ENCODE peak calls at places on chromosomes 16 and 17, in six cellular contexts. I is right atrium auricular region; R is IMR-90; A is OCI-LY7; X is CD8-positive, alpha-beta T cell; V is brain microvascular endothelial cell. Q is an unnamed sample. For H3K36me3, the result is how much of the 10 kb centered on the place peaks cover.

GRCh38 chr16:4947722-4948503 is 10.2 kb upstream of the SEC14L5 start:
- DNase-seq in I (no peak), R (no peak), A (no peak), X (no peak), V (no peak), Q (no peak)

GRCh38 chr17:38428643-38429371 is 543 bp downstream of the ARHGAP23 start:
- DNase-seq in I (no peak), R (peak), A (peak), X (peak), V (no peak), Q (no peak)

GRCh38 chr17:73560661-73561060 is 83.6 kb downstream of the SDK2 start:
- DNase-seq in I (no peak), R (no peak), A (peak), X (no peak), V (no peak), Q (no peak)

GRCh38 chr17:36183001-36183810 is 6.8 kb upstream of the TBC1D3B start:
- DNase-seq in I (no peak), R (peak), A (no peak), X (no peak), V (peak), Q (no peak)

GRCh38 chr16:7013990-7014389 is 318.7 kb upstream of the RBFOX1 start:
- DNase-seq in I (no peak), R (peak), A (peak), X (no peak), V (no peak), Q (no peak)

GRCh38 chr17:39533891-39534290 is 72.6 kb downstream of the CDK12 start:
- DNase-seq in I (no peak), R (peak), A (no peak), X (no peak), V (no peak), Q (no peak)

GRCh38 chr17:17350491-17351355 is 47.5 kb downstream of the NT5M start:
- DNase-seq in I (no peak), R (peak), A (no peak), X (no peak), V (peak), Q (no peak)

GRCh38 chr17:12296120-12296727 is 275.5 kb downstream of the MAP2K4 start:
- DNase-seq in I (no peak), R (peak), A (no peak), X (no peak), V (peak), Q (no peak)

GRCh38 chr17:46764709-46765401 is 53.6 kb downstream of the WNT3 start:
- DNase-seq in I (peak), R (peak), A (no peak), X (no peak), V (peak), Q (no peak)

GRCh38 chr17:1142503-1143095 is 37.2 kb downstream of the ABR start:
- DNase-seq in I (no peak), R (no peak), A (no peak), X (no peak), V (no peak), Q (no peak)

GRCh38 chr17:48878920-48879898 is 13.4 kb upstream of the ATP5MC1 start:
- DNase-seq in I (no peak), R (peak), A (peak), X (peak), V (peak), Q (peak)

GRCh38 chr16:1990336-1991134 is 765 bp downstream of the SYNGR3 start:
- DNase-seq in I (no peak), R (no peak), A (peak), X (peak), V (no peak), Q (no peak)

GRCh38 chr17:66949501-66949900 is 15.0 kb upstream of the CACNG4 start:
- DNase-seq in I (no peak), R (peak), A (no peak), X (no peak), V (no peak), Q (no peak)

GRCh38 chr16:85328665-85329058 is 216.4 kb upstream of the CIBAR2 start:
- DNase-seq in I (no peak), R (no peak), A (no peak), X (no peak), V (no peak), Q (no peak)

GRCh38 chr17:9958586-9959281 is 53.7 kb upstream of the RCVRN start:
- DNase-seq in I (no peak), R (no peak), A (no peak), X (no peak), V (no peak), Q (no peak)

GRCh38 chr17:55845385-55845784 is 94.5 kb downstream of the PCTP start:
- DNase-seq in I (peak), R (peak), A (no peak), X (peak), V (peak), Q (no peak)

GRCh38 chr16:4179020-4179419 is 62.8 kb upstream of the ADCY9 start:
- DNase-seq in I (peak), R (peak), A (no peak), X (no peak), V (no peak), Q (no peak)

GRCh38 chr17:57166803-57167202 is 81.8 kb downstream of the AKAP1 start:
- DNase-seq in I (no peak), R (no peak), A (no peak), X (no peak), V (no peak), Q (no peak)

GRCh38 chr16:67641779-67642708 is 2.9 kb upstream of the CARMIL2 start:
- DNase-seq in I (no peak), R (peak), A (no peak), X (no peak), V (no peak), Q (no peak)

GRCh38 chr17:64504769-64505319 is 1.2 kb downstream of the DDX5 start:
- DNase-seq in I (no peak), R (peak), A (no peak), X (no peak), V (peak), Q (no peak)

GRCh38 chr17:16072031-16072430 is 72.4 kb downstream of the TTC19 start:
- DNase-seq in I (no peak), R (no peak), A (no peak), X (no peak), V (no peak), Q (no peak)

GRCh38 chr17:16073845-16074244 is 74.2 kb downstream of the TTC19 start:
- DNase-seq in I (no peak), R (no peak), A (no peak), X (no peak), V (no peak), Q (no peak)

GRCh38 chr17:16074423-16074822 is 74.8 kb downstream of the TTC19 start:
- DNase-seq in I (no peak), R (no peak), A (no peak), X (no peak), V (no peak), Q (no peak)

GRCh38 chr17:16080366-16080765 is 80.7 kb downstream of the TTC19 start:
- DNase-seq in I (no peak), R (no peak), A (no peak), X (no peak), V (no peak), Q (no peak)

DNA sequence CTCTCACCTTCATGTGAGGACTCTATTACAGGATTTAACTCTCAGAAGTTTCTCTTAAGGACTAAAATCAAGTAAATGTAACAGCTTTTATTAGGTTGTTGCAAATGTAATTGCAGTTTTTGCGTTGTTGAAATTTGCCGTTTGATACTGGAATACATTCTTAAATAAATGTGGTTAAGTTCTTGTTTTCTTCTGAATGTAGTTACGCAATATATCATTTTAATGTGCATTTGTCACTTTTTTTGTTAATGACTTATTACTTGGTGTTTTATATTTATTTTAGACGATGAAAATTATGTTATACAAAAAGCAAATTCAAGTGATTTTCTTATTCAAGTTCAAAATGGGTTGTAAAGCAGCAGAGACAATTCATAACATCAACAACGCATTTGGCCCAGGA is 76.3 kb downstream of the TTC19 start:
- DNase-seq in I (no peak), R (no peak), A (no peak), X (no peak), V (no peak), Q (no peak)
- H3K36me3 ChIP-seq in I (half or more), R (under half), A (half or more), X (under half), V (half or more), Q (under half)

GRCh38 chr17:41332239-41332638 is 16.7 kb upstream of the KRTAP17-1 start:
- DNase-seq in I (no peak), R (no peak), A (no peak), X (no peak), V (no peak), Q (no peak)

GRCh38 chr17:41327411-41328120 is 12.1 kb upstream of the KRTAP17-1 start:
- DNase-seq in I (no peak), R (no peak), A (no peak), X (no peak), V (no peak), Q (no peak)

GRCh38 chr17:41331606-41332005 is 16.1 kb upstream of the KRTAP17-1 start:
- DNase-seq in I (no peak), R (no peak), A (no peak), X (no peak), V (no peak), Q (no peak)

GRCh38 chr17:41328207-41328606 is 12.7 kb upstream of the KRTAP17-1 start:
- DNase-seq in I (no peak), R (no peak), A (no peak), X (no peak), V (no peak), Q (no peak)

GRCh38 chr17:41329279-41329925 is 13.9 kb upstream of the KRTAP17-1 start:
- DNase-seq in I (no peak), R (peak), A (peak), X (no peak), V (peak), Q (no peak)
- H3K27ac ChIP-seq in I (no peak), R (no peak), A (no peak), X (no peak), V (no peak), Q (no peak)

GRCh38 chr17:82570282-82570681 is 50.8 kb downstream of the FOXK2 start:
- DNase-seq in I (no peak), R (no peak), A (no peak), X (no peak), V (no peak), Q (no peak)

GRCh38 chr17:82568997-82569393 is 49.5 kb downstream of the FOXK2 start:
- DNase-seq in I (no peak), R (no peak), A (no peak), X (no peak), V (no peak), Q (no peak)

GRCh38 chr17:82571855-82572254 is 52.3 kb downstream of the FOXK2 start:
- DNase-seq in I (no peak), R (no peak), A (no peak), X (no peak), V (no peak), Q (no peak)

GRCh38 chr17:82567286-82567685 is 47.8 kb downstream of the FOXK2 start:
- DNase-seq in I (no peak), R (no peak), A (no peak), X (no peak), V (no peak), Q (no peak)

GRCh38 chr17:82569621-82570020 is 50.1 kb downstream of the FOXK2 start:
- DNase-seq in I (no peak), R (no peak), A (no peak), X (no peak), V (no peak), Q (no peak)
- H3K36me3 ChIP-seq in I (half or more), R (under half), A (half or more), X (under half), V (under half), Q (half or more)

DNA sequence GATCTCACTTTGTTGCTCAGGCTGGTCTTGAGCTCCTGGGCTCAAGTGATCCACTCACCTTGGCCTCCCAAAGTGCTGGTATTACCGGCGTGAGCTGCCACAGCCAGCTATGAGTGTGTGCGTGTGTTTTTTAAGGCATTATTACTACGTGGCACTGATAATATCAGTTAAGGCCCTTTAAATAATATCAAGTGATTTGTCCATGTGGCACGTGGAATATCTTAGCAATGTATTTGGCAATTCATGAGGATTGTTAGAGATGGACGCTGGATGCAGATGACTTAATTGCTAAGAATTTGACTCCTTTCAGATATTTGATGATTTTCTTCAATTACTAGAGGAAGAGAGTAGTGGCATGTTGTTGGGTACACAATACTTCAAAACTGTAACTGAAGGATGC is 25.5 kb upstream of the PMP22 start:
- DNase-seq in I (no peak), R (no peak), A (no peak), X (no peak), V (no peak), Q (no peak)
- H3K27ac ChIP-seq in I (no peak), R (no peak), A (no peak), X (no peak), V (no peak), Q (no peak)

DNA sequence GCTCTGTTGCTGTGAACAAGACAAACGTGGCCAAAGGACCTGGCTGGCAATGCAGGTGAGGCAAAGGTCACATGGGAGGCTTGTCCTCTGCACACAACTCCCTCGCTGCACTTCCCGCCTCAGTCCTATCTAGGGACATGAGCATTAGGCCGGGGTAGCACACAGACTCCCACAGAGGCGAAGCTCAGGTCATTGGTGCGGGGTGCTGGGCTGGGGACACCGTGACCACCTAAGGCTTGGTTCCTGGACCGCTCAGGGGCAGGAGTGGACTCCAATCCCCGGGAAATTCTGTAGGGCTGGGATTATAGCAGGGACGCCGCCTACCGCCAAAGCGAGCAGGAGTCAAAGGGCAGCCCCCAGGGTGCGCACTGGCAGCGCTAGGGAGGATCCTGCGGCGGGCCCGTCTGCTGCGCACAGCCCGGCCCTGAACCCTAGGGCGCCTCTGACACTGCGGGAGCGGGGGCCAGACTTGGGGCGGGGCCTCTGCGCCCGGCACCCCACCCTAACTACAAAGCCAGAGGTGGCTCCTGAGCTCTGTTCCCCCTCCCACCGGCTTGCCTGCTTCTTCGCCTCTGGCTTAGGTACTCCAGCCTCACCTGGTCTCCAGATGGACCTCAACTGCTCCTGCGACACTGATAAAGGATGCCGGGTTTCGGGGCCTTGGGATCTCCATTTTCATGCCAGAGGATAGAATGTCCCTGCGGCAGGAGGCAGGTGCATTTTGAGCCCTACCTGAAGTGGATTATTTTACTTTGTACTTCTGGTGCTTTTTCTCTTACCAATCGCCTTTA is 3.9 kb upstream of the MT1B start:
- DNase-seq in I (no peak), R (no peak), A (no peak), X (no peak), V (no peak), Q (no peak)
- H3K36me3 ChIP-seq in I (under half), R (under half), A (under half), X (under half), V (under half), Q (under half)

GRCh38 chr17:58702708-58703107 is 10.3 kb downstream of the RAD51C start:
- DNase-seq in I (no peak), R (no peak), A (no peak), X (no peak), V (no peak), Q (no peak)
- H3K27ac ChIP-seq in I (no peak), R (no peak), A (no peak), X (no peak), V (peak), Q (no peak)

GRCh38 chr16:69931631-69932030 is 19.5 kb upstream of the CLEC18A start:
- DNase-seq in I (no peak), R (no peak), A (no peak), X (no peak), V (no peak), Q (no peak)
- H3K36me3 ChIP-seq in I (half or more), R (under half), A (under half), X (under half), V (under half), Q (half or more)

GRCh38 chr17:81522491-81523125 is 5.6 kb upstream of the FSCN2 start:
- DNase-seq in I (no peak), R (no peak), A (no peak), X (no peak), V (no peak), Q (no peak)

GRCh38 chr17:81518113-81518784 is 5.7 kb upstream of the ACTG1 start:
- DNase-seq in I (no peak), R (no peak), A (peak), X (no peak), V (no peak), Q (no peak)

GRCh38 chr17:81518785-81519283 is 6.2 kb upstream of the ACTG1 start:
- DNase-seq in I (no peak), R (no peak), A (peak), X (no peak), V (no peak), Q (no peak)

GRCh38 chr17:81519284-81520020 is 6.9 kb upstream of the ACTG1 start:
- DNase-seq in I (no peak), R (no peak), A (peak), X (peak), V (no peak), Q (peak)

GRCh38 chr17:81520021-81520894 is 7.7 kb upstream of the ACTG1 start:
- DNase-seq in I (no peak), R (no peak), A (no peak), X (no peak), V (no peak), Q (no peak)
- H3K27ac ChIP-seq in I (peak), R (no peak), A (no peak), X (no peak), V (no peak), Q (peak)

DNA sequence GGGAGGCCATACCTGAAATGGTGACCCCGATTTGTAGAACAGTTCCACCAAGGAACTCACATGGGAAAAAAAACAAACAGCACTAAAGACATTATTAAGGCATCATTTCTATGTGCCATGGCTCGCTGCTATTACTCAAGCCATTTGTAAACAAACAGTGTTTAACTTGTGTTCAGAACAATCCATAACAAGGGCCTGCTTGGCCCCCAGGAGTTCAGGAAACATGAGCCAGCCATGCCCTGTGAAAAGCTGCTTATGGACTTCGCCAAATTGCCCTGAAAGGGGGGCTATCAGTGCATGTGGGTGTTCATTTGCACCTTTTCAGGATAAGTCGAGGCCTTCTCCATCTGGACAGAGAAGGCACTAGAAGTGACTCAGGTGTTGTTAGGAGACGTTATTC is 8.0 kb downstream of the POLR3K start:
- DNase-seq in I (no peak), R (no peak), A (no peak), X (no peak), V (no peak), Q (no peak)
- H3K36me3 ChIP-seq in I (under half), R (under half), A (half or more), X (under half), V (under half), Q (under half)

DNA sequence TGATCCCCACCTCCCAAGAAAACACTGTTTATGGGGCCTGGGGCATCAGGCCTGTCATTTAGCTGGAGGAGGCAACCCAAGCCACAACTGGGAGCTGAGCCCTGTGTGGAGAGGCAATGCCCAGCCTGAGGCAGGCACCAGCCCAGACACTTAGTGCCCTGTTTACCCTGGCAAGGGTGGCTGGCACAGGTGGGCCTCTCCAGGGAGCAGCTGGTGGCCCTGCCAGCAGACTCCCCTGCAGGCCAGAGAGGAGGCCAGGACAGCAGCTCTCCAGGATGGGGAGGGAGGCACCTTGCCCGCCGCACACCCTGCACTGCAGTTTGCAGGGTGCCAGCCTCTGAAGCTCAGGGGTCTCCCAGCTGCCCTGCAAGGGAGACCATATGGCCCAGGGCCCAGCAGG is 9.1 kb upstream of the TMEM92 start:
- DNase-seq in I (no peak), R (no peak), A (no peak), X (no peak), V (no peak), Q (no peak)
- H3K27ac ChIP-seq in I (no peak), R (peak), A (no peak), X (no peak), V (no peak), Q (no peak)

Q was measured in CD4-positive, alpha-beta memory T cell.